ENCODE peak calls at places on chromosomes 2 and 18, in nine cellular contexts. H is left ventricle myocardium inferior, N is NCI-H1105 treated with DMSO at 0.1 percent for 48 hours, F is Right ventricle myocardium inferior, T is lung microvascular endothelial cell, A is kidney tubule cell, E is NCI-H2081, R is posterior vena cava, P is T-helper 9 cell. M is an unnamed sample.

GRCh38 chr2:240161087-240161750 is 20.8 kb upstream of the OTOS start:
- DNase-seq in A (no peak), N (no peak), E (no peak), T (no peak), H (no peak), F (no peak), P (no peak), R (peak), M (no peak)

GRCh38 chr18:75554112-75554511 is 126.6 kb upstream of the SMIM21 start:
- DNase-seq in T (no peak), E (peak), P (no peak), R (no peak), A (no peak), F (no peak), N (no peak), H (no peak), M (no peak)

GRCh38 chr2:141393214-141393545 is 737.6 kb downstream of the LRP1B start:
- DNase-seq in T (no peak), H (no peak), A (peak), R (no peak), N (no peak), F (no peak), P (no peak), E (no peak), M (peak)

GRCh38 chr18:76414936-76415621 is 80.0 kb downstream of the ZNF516 start:
- DNase-seq in T (no peak), N (no peak), R (no peak), P (no peak), A (no peak), F (no peak), H (peak), E (no peak), M (no peak)

GRCh38 chr2:109527846-109528705 is 85.7 kb downstream of the SEPTIN10 start:
- DNase-seq in N (no peak), H (no peak), T (no peak), E (no peak), P (no peak), R (peak), F (no peak), A (peak), M (no peak)

GRCh38 chr2:101200714-101201113 is 49.5 kb upstream of the TBC1D8 start:
- DNase-seq in R (no peak), N (no peak), A (peak), E (no peak), T (no peak), H (no peak), F (no peak), P (no peak), M (peak)

GRCh38 chr2:164948540-164948939 is 6.8 kb downstream of the SLC38A11 start:
- DNase-seq in T (peak), E (no peak), R (no peak), F (no peak), H (no peak), N (no peak), A (no peak), P (no peak), M (no peak)

GRCh38 chr2:166074430-166074829 is 53.4 kb downstream of the SCN1A start:
- DNase-seq in N (peak), F (no peak), P (no peak), H (no peak), R (no peak), T (no peak), A (no peak), E (peak), M (no peak)

GRCh38 chr2:239252433-239253200 is 148.2 kb downstream of the HDAC4 start:
- DNase-seq in E (peak), T (peak), R (peak), N (no peak), F (peak), H (peak), P (no peak), A (no peak), M (peak)

GRCh38 chr2:142131016-142131714 is at the start of gene LRP1B:
- DNase-seq in T (peak), A (peak), H (no peak), E (peak), N (peak), R (no peak), F (no peak), P (no peak), M (peak)

GRCh38 chr2:173943738-173944137 is 21.4 kb downstream of the SP3 start:
- DNase-seq in F (no peak), N (no peak), T (no peak), E (no peak), R (no peak), A (no peak), P (no peak), H (no peak), M (no peak)

GRCh38 chr2:217049376-217049775 is 189.5 kb upstream of the TNP1 start:
- DNase-seq in H (no peak), R (no peak), E (no peak), N (no peak), T (no peak), F (no peak), A (no peak), P (no peak), M (no peak)

GRCh38 chr2:102708847-102709559 is 52.8 kb upstream of the TMEM182 start:
- DNase-seq in H (no peak), A (peak), N (no peak), T (no peak), P (no peak), R (no peak), E (no peak), F (no peak), M (peak)

M was measured in fibroblast of pulmonary artery.